ENCODE peak calls at places on chromosomes 5 and 9, in eight cellular contexts. N, K, V, P, O, Z, W and A are unnamed samples.

GRCh38 chr9:131046581-131047202 is 37.7 kb downstream of the LAMC3 start:
- DNase-seq in N (peak), K (no peak), V (peak), P (peak), O (no peak), Z (peak), W (peak), A (peak)

GRCh38 chr9:28207657-28208056 is 634.4 kb upstream of the C9orf72 start:
- DNase-seq in N (no peak), K (no peak), V (no peak), P (no peak), O (no peak), Z (no peak), W (no peak), A (no peak)

GRCh38 chr5:146388418-146388817 is 49.8 kb downstream of the POU4F3 start:
- DNase-seq in N (no peak), K (no peak), V (peak), P (no peak), O (no peak), Z (peak), W (peak), A (no peak)

GRCh38 chr9:114362394-114362793 is 25.4 kb downstream of the AKNA start:
- DNase-seq in N (no peak), K (no peak), V (no peak), P (no peak), O (no peak), Z (no peak), W (no peak), A (no peak)

GRCh38 chr5:153157156-153157555 is 333.3 kb upstream of the GRIA1 start:
- DNase-seq in N (no peak), K (no peak), V (no peak), P (no peak), O (peak), Z (no peak), W (peak), A (no peak)

GRCh38 chr5:171666815-171667214 is 118.8 kb upstream of the SMIM23 start:
- DNase-seq in N (no peak), K (no peak), V (no peak), P (no peak), O (no peak), Z (no peak), W (no peak), A (no peak)

GRCh38 chr5:131899686-131900085 is 45.8 kb downstream of the MEIKIN start:
- DNase-seq in N (no peak), K (no peak), V (no peak), P (no peak), O (no peak), Z (peak), W (no peak), A (no peak)

GRCh38 chr5:17012289-17012688 is 76.2 kb upstream of the MYO10 start:
- DNase-seq in N (no peak), K (no peak), V (peak), P (peak), O (no peak), Z (peak), W (peak), A (no peak)

GRCh38 chr9:115466784-115467183 is 348.8 kb upstream of the TNC start:
- DNase-seq in N (no peak), K (no peak), V (no peak), P (no peak), O (no peak), Z (no peak), W (no peak), A (no peak)

GRCh38 chr9:127746959-127747569 is 12.0 kb upstream of the TOR2A start:
- DNase-seq in N (no peak), K (no peak), V (no peak), P (no peak), O (no peak), Z (no peak), W (no peak), A (no peak)

GRCh38 chr9:123401879-123402513 is 46.0 kb downstream of the CRB2 start:
- DNase-seq in N (peak), K (no peak), V (peak), P (peak), O (peak), Z (peak), W (peak), A (peak)

GRCh38 chr5:13505326-13505725 is 439.2 kb downstream of the DNAH5 start:
- DNase-seq in N (no peak), K (no peak), V (no peak), P (no peak), O (no peak), Z (no peak), W (no peak), A (no peak)

GRCh38 chr9:81632599-81632998 is 56.7 kb downstream of the TLE1 start:
- DNase-seq in N (no peak), K (no peak), V (peak), P (peak), O (no peak), Z (peak), W (peak), A (no peak)

GRCh38 chr5:119382167-119382566 is 26.3 kb downstream of the TNFAIP8 start:
- DNase-seq in N (no peak), K (no peak), V (no peak), P (no peak), O (no peak), Z (peak), W (no peak), A (no peak)

GRCh38 chr9:119029876-119030275 is 339.4 kb downstream of the BRINP1 start:
- DNase-seq in N (no peak), K (no peak), V (no peak), P (no peak), O (no peak), Z (no peak), W (no peak), A (no peak)

GRCh38 chr9:35257986-35258664 is 96.3 kb downstream of the UNC13B start:
- DNase-seq in N (no peak), K (no peak), V (no peak), P (no peak), O (no peak), Z (no peak), W (no peak), A (no peak)

DNA sequence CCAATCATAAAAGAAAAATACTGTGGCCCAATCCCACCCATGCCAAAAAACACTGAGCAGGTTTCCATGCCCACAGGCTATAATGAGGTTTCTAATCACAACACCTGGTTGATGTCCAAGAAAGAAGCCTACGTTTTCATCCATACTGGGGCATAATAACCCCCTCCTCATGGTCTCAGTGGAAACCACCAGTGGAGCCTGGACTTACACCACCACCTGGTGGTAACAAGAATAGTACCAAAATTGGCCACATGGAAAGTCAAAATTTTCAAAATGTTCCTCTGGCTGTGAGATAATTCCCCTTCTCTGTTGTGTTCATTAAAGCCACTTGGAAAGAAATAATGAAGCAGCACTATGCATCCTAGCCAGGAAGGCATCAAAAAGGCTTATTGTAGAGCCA is 687.3 kb upstream of the ST8SIA4 start:
- DNase-seq in N (peak), K (no peak), V (peak), P (no peak), O (no peak), Z (no peak), W (no peak), A (no peak)
- TF ChIP-seq CTCF in N (peak), K (no peak), V (peak), P (peak), O (no peak), Z (no peak), W (peak), A (no peak)

GRCh38 chr9:75599249-75599648 is 291.2 kb upstream of the PCSK5 start:
- DNase-seq in N (no peak), K (no peak), V (no peak), P (no peak), O (no peak), Z (no peak), W (no peak), A (no peak)

GRCh38 chr9:75602074-75602473 is 288.4 kb upstream of the PCSK5 start:
- DNase-seq in N (no peak), K (no peak), V (no peak), P (no peak), O (no peak), Z (no peak), W (no peak), A (no peak)

GRCh38 chr9:75604661-75605060 is 285.8 kb upstream of the PCSK5 start:
- DNase-seq in N (no peak), K (no peak), V (no peak), P (no peak), O (no peak), Z (no peak), W (no peak), A (no peak)

DNA sequence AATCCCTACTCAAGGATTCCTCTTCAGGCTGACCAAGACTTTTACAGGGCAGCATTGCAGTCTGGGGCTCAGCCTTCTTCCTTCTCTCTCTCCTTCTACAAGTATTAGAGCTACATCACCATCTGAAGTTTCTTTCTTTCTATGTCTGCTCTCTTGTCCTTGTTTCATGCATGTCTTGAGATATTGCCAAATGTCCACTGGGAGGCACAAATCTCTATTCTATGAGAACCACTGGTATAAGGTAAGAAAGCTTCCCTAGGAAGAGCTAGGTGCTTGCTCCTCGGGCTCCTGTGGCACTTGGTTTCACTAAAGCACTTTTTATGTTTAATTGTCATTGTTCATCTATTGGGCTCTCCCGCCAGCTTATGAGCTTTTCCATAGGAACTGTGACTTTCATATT is 289.2 kb upstream of the PCSK5 start:
- DNase-seq in N (no peak), K (no peak), V (no peak), P (peak), O (no peak), Z (no peak), W (no peak), A (no peak)
- TF ChIP-seq CTCF in N (no peak), K (no peak), V (no peak), P (no peak), O (no peak), Z (no peak), W (no peak), A (no peak)

DNA sequence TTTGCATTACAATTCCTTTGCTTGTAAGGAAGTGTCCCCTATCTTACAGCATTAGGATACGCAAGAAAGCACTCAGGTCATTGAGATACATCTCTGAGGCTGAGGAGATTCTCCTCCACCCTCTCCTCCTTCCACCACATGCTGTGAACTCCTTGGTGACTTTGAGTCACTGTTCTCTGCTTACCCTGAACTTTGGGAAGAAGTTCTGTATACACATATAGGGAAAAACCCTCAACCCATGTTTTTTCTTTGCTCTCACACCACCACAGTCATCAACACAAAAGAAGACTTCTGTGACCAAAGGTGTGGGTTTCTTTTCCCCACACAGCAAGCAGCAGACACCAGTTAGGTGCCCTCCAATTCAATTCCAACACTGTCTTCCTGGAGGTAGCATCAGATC is 38.1 kb downstream of the CNOT6 start:
- DNase-seq in N (no peak), K (no peak), V (no peak), P (no peak), O (no peak), Z (no peak), W (no peak), A (no peak)
- TF ChIP-seq CTCF in N (no peak), K (no peak), V (no peak), P (no peak), O (no peak), Z (no peak), W (no peak), A (no peak)

DNA sequence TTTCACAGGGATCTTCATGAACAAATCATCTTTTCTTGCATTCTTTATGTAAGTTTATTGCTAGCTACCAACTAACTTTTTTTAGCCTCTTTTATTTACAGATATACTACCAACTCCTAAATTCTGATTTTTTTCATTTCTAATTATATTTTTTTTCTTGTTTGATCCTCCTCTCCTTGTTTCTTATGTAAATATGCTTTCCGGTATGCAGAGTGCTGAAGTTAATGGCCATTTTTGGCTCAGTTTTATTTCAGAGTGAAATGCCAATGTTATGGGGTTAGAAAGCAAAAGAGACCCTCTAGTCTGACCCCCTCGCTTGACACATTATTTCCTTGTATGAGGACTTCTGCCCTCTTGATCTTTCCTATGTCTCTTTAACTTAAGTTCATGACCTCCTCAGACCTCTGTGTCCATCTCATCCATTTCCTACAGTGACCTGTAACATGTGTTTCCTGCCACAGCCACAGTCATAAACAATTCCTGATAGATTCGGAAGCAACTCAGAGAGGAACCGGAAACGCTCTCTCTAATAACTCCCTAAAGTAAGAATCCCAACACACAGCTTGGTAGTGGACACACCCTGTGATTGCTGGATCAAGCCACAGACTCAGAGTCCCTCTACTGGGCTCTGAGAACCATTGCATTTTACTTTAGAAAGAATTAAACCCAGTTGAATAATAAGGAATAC is 42.9 kb upstream of the AFAP1L1 start:
- DNase-seq in N (no peak), K (no peak), V (peak), P (peak), O (peak), Z (peak), W (peak), A (no peak)
- TF ChIP-seq CTCF in N (no peak), K (peak), V (peak), P (peak), O (peak), Z (peak), W (peak), A (no peak)

DNA sequence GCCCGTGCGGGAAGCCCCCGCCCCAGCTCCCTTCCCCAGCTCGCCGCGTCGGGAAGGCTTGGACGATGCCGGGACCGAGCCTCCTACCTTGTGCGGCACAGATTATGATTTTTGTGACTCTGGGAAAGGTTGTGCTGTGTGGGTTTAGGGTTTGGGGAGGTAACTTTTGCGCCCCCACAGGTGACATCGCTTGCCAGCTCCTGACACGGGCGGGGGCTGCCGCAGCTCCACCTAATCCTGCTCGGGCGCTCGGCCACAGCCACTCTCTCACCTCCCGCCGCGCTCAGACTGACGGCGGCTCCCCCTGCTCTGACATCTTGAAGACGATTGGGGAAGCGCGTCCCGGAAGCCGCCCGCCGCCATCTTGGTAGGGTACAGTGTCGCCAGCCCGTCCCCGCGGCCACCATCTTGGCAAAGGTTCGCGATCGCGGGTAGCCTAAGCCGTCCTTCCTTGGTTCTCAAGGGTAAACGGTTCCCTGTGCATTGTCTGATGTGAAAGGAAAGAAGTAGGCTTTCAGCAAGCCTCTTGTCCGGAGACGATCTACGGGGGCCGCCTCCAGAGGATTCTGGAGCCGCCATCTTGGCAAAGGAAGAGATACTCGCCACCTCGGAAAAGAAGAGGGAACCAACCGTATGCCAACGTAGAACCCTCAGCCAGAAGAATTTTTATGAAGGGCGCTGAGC is 1.7 kb upstream of the NR3C1 start:
- DNase-seq in N (peak), K (peak), V (peak), P (peak), O (no peak), Z (peak), W (peak), A (peak)
- TF ChIP-seq CTCF in N (peak), K (peak), V (peak), P (peak), O (no peak), Z (no peak), W (no peak), A (peak)

DNA sequence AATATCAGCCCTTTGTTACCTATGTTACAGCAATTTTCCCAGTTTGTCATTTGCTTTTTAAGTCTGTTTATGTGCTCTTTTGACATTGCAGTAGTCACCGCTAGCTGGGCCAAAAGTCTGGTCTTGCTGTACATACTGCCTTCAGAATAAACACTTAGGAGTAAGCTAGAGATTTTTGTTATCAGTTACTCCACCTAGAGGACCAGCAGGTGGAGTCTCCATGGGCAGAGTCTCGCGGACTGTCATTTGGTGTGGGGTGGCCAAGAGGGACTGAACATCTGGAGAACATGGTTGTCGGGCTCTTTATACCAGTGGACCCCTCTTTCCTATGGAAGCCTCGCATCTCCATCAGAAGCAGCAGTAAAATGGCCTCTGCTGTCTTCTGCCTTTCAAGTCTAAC is 10.8 kb upstream of the MGAT1 start:
- DNase-seq in N (no peak), K (no peak), V (peak), P (peak), O (no peak), Z (no peak), W (no peak), A (no peak)
- TF ChIP-seq CTCF in N (peak), K (no peak), V (peak), P (peak), O (no peak), Z (no peak), W (no peak), A (peak)

DNA sequence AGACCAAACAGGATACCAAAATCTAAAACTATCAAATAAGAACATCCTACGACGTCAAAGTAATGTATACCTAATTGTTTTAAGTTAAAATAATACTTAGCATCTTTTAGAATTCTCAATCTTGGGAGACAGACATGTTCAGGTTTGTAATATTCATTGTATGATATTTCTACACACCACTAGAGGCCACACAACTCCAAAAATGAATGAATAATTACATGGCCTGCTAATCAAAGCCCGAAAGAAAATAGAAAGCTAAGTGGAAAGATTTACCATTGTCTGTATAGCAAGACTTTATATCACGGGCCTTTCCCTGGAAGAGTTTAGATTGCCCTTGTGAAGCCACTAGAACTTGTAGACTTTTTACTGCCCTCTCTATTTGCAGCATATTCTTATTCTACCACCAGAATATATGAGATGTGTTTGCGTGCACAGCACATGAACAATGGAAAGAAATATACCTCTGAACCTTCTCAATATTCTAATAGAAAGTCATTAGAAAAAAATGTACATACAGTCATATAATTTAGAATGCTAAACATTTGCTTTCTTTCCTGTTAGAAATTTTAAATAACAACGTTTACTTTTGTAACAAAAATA is 380.1 kb upstream of the NUDT12 start:
- DNase-seq in N (no peak), K (no peak), V (peak), P (no peak), O (no peak), Z (no peak), W (no peak), A (no peak)
- TF ChIP-seq CTCF in N (no peak), K (no peak), V (peak), P (no peak), O (no peak), Z (no peak), W (peak), A (no peak)